ENCODE peak calls at places on chromosome 12, in eight cellular contexts. Z, X, S, C, T, L, A and U are unnamed samples.

GRCh38 chr12:131829795-131830334 is 1.7 kb downstream of the MMP17 start:
- DNase-seq in A (peak; percentile 62), C (no peak), S (no peak), X (no peak), Z (no peak), T (no peak), L (no peak), U (no peak)

GRCh38 chr12:71243375-71243774 is 85.6 kb upstream of the TSPAN8 start:
- DNase-seq in Z (no peak), X (no peak), A (no peak), T (no peak), L (peak; percentile 65), C (no peak), S (no peak), U (no peak)

GRCh38 chr12:12671850-12672660 is 23.9 kb downstream of the GPR19 start:
- DNase-seq in L (peak; percentile 61), A (no peak), X (no peak), C (no peak), S (peak; percentile 46), T (no peak), Z (no peak), U (no peak)

GRCh38 chr12:67459173-67459572 is 189.4 kb upstream of the DYRK2 start:
- DNase-seq in L (peak; percentile 42), S (no peak), A (no peak), Z (no peak), T (no peak), X (no peak), C (no peak), U (no peak)

GRCh38 chr12:106896603-106897002 is 59.1 kb upstream of the TMEM263 start:
- DNase-seq in L (no peak), X (no peak), A (no peak), Z (no peak), C (no peak), T (no peak), S (no peak), U (no peak)

GRCh38 chr12:30537228-30537627 is 158.4 kb downstream of the IPO8 start:
- DNase-seq in C (no peak), A (no peak), Z (no peak), S (peak; percentile 22), X (no peak), T (no peak), L (no peak), U (no peak)

GRCh38 chr12:93376436-93377251 is 1.1 kb upstream of the NUDT4 start:
- DNase-seq in Z (peak; percentile 28), A (no peak), C (peak; percentile 71), T (peak; percentile 51), S (peak; percentile 21), L (peak; percentile 16), X (no peak), U (no peak)

GRCh38 chr12:31710021-31710818 is 18.6 kb downstream of the AMN1 start:
- DNase-seq in C (no peak), Z (no peak), L (peak; percentile 31), S (no peak), X (no peak), A (no peak), T (no peak), U (no peak)

GRCh38 chr12:26523708-26524150 is 309.3 kb downstream of the ITPR2 start:
- DNase-seq in S (no peak), Z (no peak), X (peak; percentile 93), T (peak; percentile 82), C (no peak), L (peak; percentile 93), A (peak; percentile 67), U (peak; percentile 95)

GRCh38 chr12:79424109-79424721 is 266.5 kb downstream of the PAWR start:
- DNase-seq in S (peak; percentile 97), L (peak; percentile 97), Z (peak; percentile 94), T (no peak), X (no peak), C (peak; percentile 91), A (peak; percentile 30), U (no peak)

GRCh38 chr12:112049351-112049750 is 36.1 kb downstream of the ERP29 start:
- DNase-seq in Z (no peak), L (no peak), T (no peak), X (no peak), C (no peak), S (no peak), A (no peak), U (no peak)

GRCh38 chr12:75058228-75058627 is 151.4 kb downstream of the KCNC2 start:
- DNase-seq in L (no peak), T (no peak), Z (no peak), X (no peak), A (no peak), S (peak; percentile 24), C (no peak), U (no peak)

GRCh38 chr12:2057041-2057792 is 4.4 kb downstream of the CACNA1C start:
- DNase-seq in Z (peak; percentile 49), T (peak; percentile 73), L (peak; percentile 56), S (peak; percentile 50), A (peak; percentile 75), X (peak; percentile 78), C (peak; percentile 56), U (no peak)

GRCh38 chr12:990308-990648 is 745 bp upstream of the ERC1 start:
- DNase-seq in C (peak; percentile 33), L (peak; percentile 73), S (peak; percentile 41), X (peak; percentile 79), Z (no peak), A (no peak), T (peak; percentile 77), U (peak; percentile 90)

GRCh38 chr12:118618695-118619094 is 242.3 kb downstream of the SUDS3 start:
- DNase-seq in S (no peak), A (no peak), X (no peak), L (no peak), T (no peak), Z (no peak), C (no peak), U (no peak)

GRCh38 chr12:76180401-76181277 is 96.2 kb upstream of the NAP1L1 start:
- DNase-seq in L (no peak), S (no peak), C (no peak), A (no peak), Z (peak; percentile 16), X (no peak), T (no peak), U (no peak)

GRCh38 chr12:68178184-68178583 is 18.6 kb upstream of the IFNG start:
- DNase-seq in A (no peak), X (no peak), S (no peak), C (no peak), T (no peak), Z (no peak), L (no peak), U (no peak)

GRCh38 chr12:56683-57346 is 9.8 kb upstream of the IQSEC3 start:
- DNase-seq in T (no peak), C (no peak), L (no peak), A (no peak), X (no peak), S (no peak), Z (no peak), U (no peak)

GRCh38 chr12:131253376-131254026 is 299.8 kb downstream of the ADGRD1 start:
- DNase-seq in A (no peak), S (no peak), Z (no peak), C (no peak), L (no peak), T (no peak), X (no peak), U (no peak)

GRCh38 chr12:26651566-26652188 is 181.3 kb downstream of the ITPR2 start:
- DNase-seq in X (peak; percentile 65), C (peak; percentile 59), Z (peak; percentile 69), T (no peak), L (peak; percentile 83), A (peak; percentile 75), S (peak; percentile 97), U (no peak)

GRCh38 chr12:44875954-44876553 is at the start of gene NELL2:
- DNase-seq in X (peak; percentile 68), S (peak; percentile 40), C (no peak), T (peak; percentile 73), A (peak; percentile 83), L (peak; percentile 35), Z (peak; percentile 32), U (peak; percentile 63)

DNA sequence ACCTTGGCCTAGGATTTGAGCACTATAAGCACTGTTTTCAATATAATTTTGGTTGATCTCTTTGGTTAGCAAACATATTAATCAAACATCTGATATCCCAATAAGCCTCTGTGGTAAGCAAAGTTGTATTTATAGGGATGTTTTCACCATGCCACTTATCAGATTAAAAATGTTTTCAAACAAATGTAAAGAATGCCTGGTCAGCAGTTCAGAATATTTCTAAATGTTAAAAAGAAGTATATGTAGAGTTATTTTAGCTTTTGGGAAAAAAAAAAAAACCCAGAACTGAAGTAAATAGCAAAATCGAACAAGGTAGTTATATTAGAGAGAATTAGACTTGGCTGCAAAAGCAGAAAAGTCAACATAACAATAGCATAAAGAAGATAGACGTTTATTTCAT is 3.9 kb downstream of the NAV3 start:
- DNase-seq in A (no peak), Z (no peak), C (no peak), X (no peak), L (no peak), T (no peak), S (no peak), U (no peak)
- H3K4me1 ChIP-seq in A (no peaks in the 10 kb centered on the region), Z (no peaks in the 10 kb centered on the region), C (no peaks in the 10 kb centered on the region), X (no peaks in the 10 kb centered on the region), L (no peaks in the 10 kb centered on the region), T (no peaks in the 10 kb centered on the region), S (no peaks in the 10 kb centered on the region), U (no peaks in the 10 kb centered on the region)

DNA sequence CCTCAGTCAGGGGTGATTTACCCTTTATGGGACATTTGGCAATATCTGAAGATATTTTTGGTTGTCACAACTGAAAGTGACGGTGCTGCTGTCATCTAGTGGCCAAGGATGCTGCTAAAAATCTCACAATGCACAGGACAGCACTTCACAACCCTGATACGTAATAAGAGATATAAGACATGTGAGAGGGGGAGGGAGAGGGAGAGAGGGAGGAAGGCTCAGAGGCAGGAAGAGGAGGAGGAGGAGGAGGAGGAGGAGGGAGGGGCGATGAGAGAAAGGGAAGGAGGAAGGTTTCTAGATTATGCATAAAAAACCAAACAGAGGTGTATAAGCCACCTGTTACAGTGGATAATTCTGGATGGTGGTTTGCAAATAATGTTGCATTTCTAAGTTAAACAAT is 14.3 kb downstream of the MYL2 start:
- DNase-seq in T (no peak), X (no peak), C (no peak), L (no peak), Z (no peak), S (peak; percentile 24), A (no peak), U (no peak)
- TF ChIP-seq CTCF in T (no peak), X (no peak), C (no peak), L (no peak), Z (no peak), S (peak; percentile 34), A (no peak), U (no peak)

DNA sequence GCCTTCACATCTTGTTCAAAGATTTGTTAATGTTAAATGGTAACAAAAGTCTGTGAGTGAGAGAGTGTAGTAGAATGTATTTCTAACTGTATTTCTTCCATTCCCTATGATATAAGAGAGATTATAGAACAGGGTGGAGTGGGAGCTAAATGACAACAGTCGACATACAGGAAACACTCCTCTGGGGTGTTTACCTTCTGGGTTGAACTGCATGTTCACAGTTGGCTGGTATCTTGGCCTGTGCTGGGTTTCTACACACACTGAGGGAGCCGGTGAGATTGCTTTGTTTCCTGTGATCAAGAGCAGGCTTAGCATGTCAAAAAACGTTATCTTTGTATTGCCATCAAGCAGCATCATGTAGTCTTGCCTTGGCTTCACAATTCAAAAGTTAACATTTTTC is 274.3 kb upstream of the FAR2 start:
- DNase-seq in S (no peak), T (no peak), C (no peak), X (no peak), A (no peak), Z (no peak), L (no peak), U (no peak)
- H3K4me1 ChIP-seq in S (peaks cover 35% of the 10 kb centered on the region), T (no peaks in the 10 kb centered on the region), C (no peaks in the 10 kb centered on the region), X (no peaks in the 10 kb centered on the region), A (peaks cover 4% of the 10 kb centered on the region), Z (peaks cover 7% of the 10 kb centered on the region), L (peaks cover 2% of the 10 kb centered on the region), U (no peaks in the 10 kb centered on the region)

GRCh38 chr12:96617178-96617577 is 127.8 kb downstream of the CFAP54 start:
- DNase-seq in Z (peak; percentile 10), L (no peak), S (peak; percentile 25), C (no peak), X (no peak), A (no peak), T (no peak), U (no peak)
- TF ChIP-seq CTCF in Z (no peak), L (no peak), S (peak; percentile 47), C (no peak), X (no peak), A (peak; percentile 31), T (no peak), U (no peak)